ENCODE peak calls at places on chromosomes 3 and 15, in seven cellular contexts. One of them, this sample, is unnamed.

GRCh38 chr15:52678468-52679231 is 538 bp downstream of the ATOSA start:
- DNase-seq in T-cell: peak
- DNase-seq in activated naive CD4-positive, alpha-beta T cell treated with Interleukin-2 at 50 U/mL for 16 hours: peak
- DNase-seq in mammary epithelial cell: peak
- DNase-seq in CMK: no peak
- DNase-seq in HTR-8/SVneo: peak
- DNase-seq in amygdala: peak
- DNase-seq in this sample: peak

GRCh38 chr3:76321615-76322014 is 536.3 kb upstream of the ZNF717 start:
- DNase-seq in activated naive CD4-positive, alpha-beta T cell treated with Interleukin-2 at 50 U/mL for 16 hours: no peak
- DNase-seq in CMK: no peak
- DNase-seq in HTR-8/SVneo: no peak
- DNase-seq in amygdala: no peak
- DNase-seq in T-cell: no peak
- DNase-seq in mammary epithelial cell: no peak
- DNase-seq in this sample: no peak

GRCh38 chr3:148453764-148454163 is 243.9 kb upstream of the AGTR1 start:
- DNase-seq in CMK: no peak
- DNase-seq in activated naive CD4-positive, alpha-beta T cell treated with Interleukin-2 at 50 U/mL for 16 hours: no peak
- DNase-seq in HTR-8/SVneo: no peak
- DNase-seq in mammary epithelial cell: no peak
- DNase-seq in amygdala: no peak
- DNase-seq in T-cell: no peak
- DNase-seq in this sample: no peak

GRCh38 chr3:161252143-161252542 is 31.0 kb downstream of the NMD3 start:
- DNase-seq in CMK: no peak
- DNase-seq in HTR-8/SVneo: no peak
- DNase-seq in amygdala: no peak
- DNase-seq in activated naive CD4-positive, alpha-beta T cell treated with Interleukin-2 at 50 U/mL for 16 hours: no peak
- DNase-seq in T-cell: no peak
- DNase-seq in mammary epithelial cell: no peak
- DNase-seq in this sample: no peak

GRCh38 chr3:197736010-197736490 is 654 bp downstream of the RUBCN start:
- DNase-seq in T-cell: peak
- DNase-seq in mammary epithelial cell: peak
- DNase-seq in activated naive CD4-positive, alpha-beta T cell treated with Interleukin-2 at 50 U/mL for 16 hours: peak
- DNase-seq in CMK: no peak
- DNase-seq in amygdala: no peak
- DNase-seq in HTR-8/SVneo: no peak
- DNase-seq in this sample: no peak

GRCh38 chr3:166304509-166305063 is 467.4 kb upstream of the BCHE start:
- DNase-seq in HTR-8/SVneo: peak
- DNase-seq in amygdala: no peak
- DNase-seq in T-cell: no peak
- DNase-seq in activated naive CD4-positive, alpha-beta T cell treated with Interleukin-2 at 50 U/mL for 16 hours: no peak
- DNase-seq in CMK: no peak
- DNase-seq in mammary epithelial cell: no peak
- DNase-seq in this sample: no peak

GRCh38 chr15:60814855-60815254 is 335.9 kb upstream of the ICE2 start:
- DNase-seq in CMK: no peak
- DNase-seq in activated naive CD4-positive, alpha-beta T cell treated with Interleukin-2 at 50 U/mL for 16 hours: no peak
- DNase-seq in amygdala: no peak
- DNase-seq in T-cell: no peak
- DNase-seq in mammary epithelial cell: no peak
- DNase-seq in HTR-8/SVneo: no peak
- DNase-seq in this sample: no peak

GRCh38 chr3:150293401-150294001 is 114.6 kb upstream of the TSC22D2 start:
- DNase-seq in T-cell: no peak
- DNase-seq in amygdala: no peak
- DNase-seq in activated naive CD4-positive, alpha-beta T cell treated with Interleukin-2 at 50 U/mL for 16 hours: no peak
- DNase-seq in HTR-8/SVneo: no peak
- DNase-seq in CMK: no peak
- DNase-seq in mammary epithelial cell: no peak
- DNase-seq in this sample: no peak

GRCh38 chr3:165854696-165855095 is 17.5 kb upstream of the BCHE start:
- DNase-seq in amygdala: no peak
- DNase-seq in CMK: no peak
- DNase-seq in HTR-8/SVneo: no peak
- DNase-seq in T-cell: no peak
- DNase-seq in activated naive CD4-positive, alpha-beta T cell treated with Interleukin-2 at 50 U/mL for 16 hours: no peak
- DNase-seq in mammary epithelial cell: peak
- DNase-seq in this sample: no peak

GRCh38 chr3:18010001-18010400 is 267.6 kb upstream of the TBC1D5 start:
- DNase-seq in HTR-8/SVneo: no peak
- DNase-seq in T-cell: no peak
- DNase-seq in amygdala: no peak
- DNase-seq in mammary epithelial cell: no peak
- DNase-seq in CMK: no peak
- DNase-seq in activated naive CD4-positive, alpha-beta T cell treated with Interleukin-2 at 50 U/mL for 16 hours: no peak
- DNase-seq in this sample: no peak

GRCh38 chr15:101019351-101019750 is 100.2 kb downstream of the LRRK1 start:
- DNase-seq in T-cell: no peak
- DNase-seq in HTR-8/SVneo: no peak
- DNase-seq in mammary epithelial cell: no peak
- DNase-seq in amygdala: no peak
- DNase-seq in CMK: no peak
- DNase-seq in activated naive CD4-positive, alpha-beta T cell treated with Interleukin-2 at 50 U/mL for 16 hours: no peak
- DNase-seq in this sample: no peak

GRCh38 chr3:186099178-186099577 is 9.7 kb downstream of the ETV5 start:
- DNase-seq in T-cell: no peak
- DNase-seq in HTR-8/SVneo: no peak
- DNase-seq in mammary epithelial cell: peak
- DNase-seq in activated naive CD4-positive, alpha-beta T cell treated with Interleukin-2 at 50 U/mL for 16 hours: no peak
- DNase-seq in CMK: no peak
- DNase-seq in amygdala: no peak
- DNase-seq in this sample: peak

GRCh38 chr3:183491923-183492848 is 63.3 kb downstream of the KLHL6 start:
- DNase-seq in mammary epithelial cell: no peak
- DNase-seq in CMK: no peak
- DNase-seq in HTR-8/SVneo: no peak
- DNase-seq in T-cell: no peak
- DNase-seq in activated naive CD4-positive, alpha-beta T cell treated with Interleukin-2 at 50 U/mL for 16 hours: no peak
- DNase-seq in amygdala: no peak
- DNase-seq in this sample: no peak

GRCh38 chr3:169268286-169268776 is 395.2 kb downstream of the MECOM start:
- DNase-seq in CMK: no peak
- DNase-seq in amygdala: no peak
- DNase-seq in HTR-8/SVneo: no peak
- DNase-seq in T-cell: no peak
- DNase-seq in activated naive CD4-positive, alpha-beta T cell treated with Interleukin-2 at 50 U/mL for 16 hours: no peak
- DNase-seq in mammary epithelial cell: no peak
- DNase-seq in this sample: no peak

GRCh38 chr15:40932146-40932545 is 3.0 kb downstream of the DLL4 start:
- DNase-seq in CMK: no peak
- DNase-seq in T-cell: no peak
- DNase-seq in amygdala: no peak
- DNase-seq in mammary epithelial cell: no peak
- DNase-seq in HTR-8/SVneo: no peak
- DNase-seq in activated naive CD4-positive, alpha-beta T cell treated with Interleukin-2 at 50 U/mL for 16 hours: no peak
- DNase-seq in this sample: no peak